ENCODE peak calls at places on chromosomes 13 and 19, in four cellular contexts. R is neural crest cell, S is fibroblast of the conjunctiva, K is T-helper 17 cell. J is an unnamed sample.

GRCh38 chr19:50300814-50301606 is 28.2 kb downstream of the KCNC3 start:
- DNase-seq in S (peak), R (no peak), K (no peak), J (no peak)

GRCh38 chr13:26307701-26308100 is 53.8 kb downstream of the CDK8 start:
- DNase-seq in S (no peak), K (no peak), R (no peak), J (no peak)

GRCh38 chr13:106548064-106548696 is 12.7 kb upstream of the EFNB2 start:
- DNase-seq in S (no peak), R (no peak), K (no peak), J (no peak)

GRCh38 chr19:18543814-18544475 is 572 bp upstream of the FKBP8 start:
- DNase-seq in R (no peak), K (peak), S (no peak), J (no peak)

GRCh38 chr19:16365300-16365996 is 40.8 kb downstream of the KLF2 start:
- DNase-seq in S (no peak), R (no peak), K (no peak), J (no peak)

GRCh38 chr13:99357149-99357596 is 50.0 kb upstream of the GPR183 start:
- DNase-seq in S (no peak), R (no peak), K (no peak), J (no peak)

GRCh38 chr13:95553614-95554385 is 1.3 kb downstream of the CLDN10 start:
- DNase-seq in K (no peak), S (no peak), R (no peak), J (no peak)

GRCh38 chr19:18112989-18113478 is 15.5 kb downstream of the MAST3 start:
- DNase-seq in R (peak), S (peak), K (peak), J (peak)

GRCh38 chr13:91817250-91817649 is 418.8 kb downstream of the GPC5 start:
- DNase-seq in S (no peak), K (no peak), R (no peak), J (no peak)

GRCh38 chr19:41223431-41224234 is 4.6 kb downstream of the AXL start:
- DNase-seq in K (no peak), R (no peak), S (peak), J (no peak)

GRCh38 chr13:111506621-111507020 is 186.2 kb downstream of the TEX29 start:
- DNase-seq in K (no peak), S (no peak), R (no peak), J (peak)

GRCh38 chr19:38484747-38485146 is 51.3 kb downstream of the RYR1 start:
- DNase-seq in S (no peak), K (no peak), R (no peak), J (no peak)

GRCh38 chr19:13401388-13401787 is 104.9 kb downstream of the CACNA1A start:
- DNase-seq in S (peak), R (no peak), K (no peak), J (no peak)

GRCh38 chr13:95710313-95710712 is 33.4 kb downstream of the DNAJC3 start:
- DNase-seq in S (peak), R (no peak), K (no peak), J (no peak)

GRCh38 chr19:44951179-44952159 is 3.7 kb upstream of the CLPTM1 start:
- DNase-seq in S (peak), R (peak), K (peak), J (no peak)

GRCh38 chr13:96431044-96431581 is 341.2 kb downstream of the HS6ST3 start:
- DNase-seq in S (no peak), R (no peak), K (no peak), J (no peak)

GRCh38 chr13:99311137-99311536 is 3.9 kb upstream of the GPR183 start:
- DNase-seq in S (no peak), K (no peak), R (no peak), J (no peak)

GRCh38 chr19:49362926-49363264 is 679 bp upstream of the TEAD2 start:
- DNase-seq in R (no peak), K (no peak), S (no peak), J (no peak)

GRCh38 chr19:3494051-3494450 is 6.4 kb downstream of the DOHH start:
- DNase-seq in S (no peak), R (no peak), K (no peak), J (no peak)